ENCODE peak calls at places on chromosomes 1 and 21, in ten cellular contexts. H is vagina, L is choroid plexus epithelial cell, M is cardiac fibroblast, J is type B pancreatic cell, E is GM06990, S is endothelial cell, O is mesothelial cell of epicardium, G is heart right ventricle, I is left ventricle myocardium inferior. K is an unnamed sample.

GRCh38 chr1:51535006-51535592 is 16.0 kb upstream of the EPS15 start:
- DNase-seq in S (peak), G (peak), I (peak), M (peak), L (peak), H (no peak), J (no peak), E (no peak), O (no peak), K (no peak)

GRCh38 chr1:3036646-3037280 is 15.5 kb downstream of the ACTRT2 start:
- DNase-seq in G (no peak), J (no peak), H (no peak), M (no peak), S (no peak), O (no peak), E (no peak), L (no peak), I (no peak), K (no peak)

GRCh38 chr1:183081402-183082110 is 58.3 kb downstream of the LAMC1 start:
- DNase-seq in S (no peak), M (no peak), E (no peak), L (no peak), H (no peak), J (no peak), I (no peak), O (no peak), G (no peak), K (no peak)

GRCh38 chr1:4424766-4425165 is 229.6 kb upstream of the AJAP1 start:
- DNase-seq in J (no peak), S (no peak), E (no peak), M (no peak), L (no peak), O (no peak), G (no peak), I (no peak), H (no peak), K (no peak)

GRCh38 chr1:203649551-203650011 is 22.9 kb downstream of the ATP2B4 start:
- DNase-seq in L (no peak), J (no peak), I (no peak), G (no peak), H (no peak), M (no peak), E (peak), S (no peak), O (no peak), K (peak)

GRCh38 chr1:117237701-117238413 is 27.1 kb upstream of the VTCN1 start:
- DNase-seq in H (no peak), O (no peak), I (no peak), J (no peak), G (no peak), S (no peak), M (peak), E (no peak), L (peak), K (no peak)

GRCh38 chr1:1858382-1859086 is 32.4 kb downstream of the GNB1 start:
- DNase-seq in L (peak), G (peak), I (peak), E (no peak), S (peak), H (no peak), M (peak), O (no peak), J (no peak), K (no peak)

GRCh38 chr1:81144240-81144639 is 656.5 kb upstream of the ADGRL2 start:
- DNase-seq in G (no peak), M (no peak), I (no peak), O (no peak), H (no peak), S (no peak), J (no peak), L (peak), E (no peak), K (no peak)

GRCh38 chr1:25615563-25616079 is 970 bp upstream of the MAN1C1 start:
- DNase-seq in M (no peak), J (no peak), L (no peak), G (no peak), O (no peak), I (no peak), E (no peak), S (no peak), H (no peak), K (no peak)

GRCh38 chr1:225767591-225768540 is 9.8 kb upstream of the SRP9 start:
- DNase-seq in H (no peak), O (no peak), M (peak), S (no peak), L (peak), I (peak), J (peak), G (peak), E (no peak), K (no peak)

GRCh38 chr1:194755241-194755953 is 1569.0 kb upstream of the B3GALT2 start:
- DNase-seq in O (no peak), I (no peak), M (no peak), H (no peak), G (no peak), L (no peak), S (no peak), E (no peak), J (no peak), K (no peak)

GRCh38 chr21:33434770-33435360 is 31.7 kb downstream of the IFNGR2 start:
- DNase-seq in J (no peak), O (no peak), M (peak), L (peak), G (peak), I (no peak), S (no peak), H (no peak), E (peak), K (no peak)

GRCh38 chr1:228372183-228373003 is 34.2 kb downstream of the TRIM11 start:
- DNase-seq in O (peak), I (peak), G (no peak), E (no peak), H (no peak), M (no peak), S (no peak), L (no peak), J (no peak), K (no peak)

GRCh38 chr1:21511579-21512522 is 2.6 kb downstream of the ALPL start:
- DNase-seq in S (no peak), G (peak), H (no peak), M (peak), O (no peak), I (peak), J (no peak), E (no peak), L (peak), K (no peak)

GRCh38 chr21:26115346-26115745 is 55.2 kb downstream of the APP start:
- DNase-seq in M (peak), J (no peak), O (no peak), S (no peak), H (no peak), E (no peak), I (no peak), L (no peak), G (no peak), K (no peak)

GRCh38 chr1:241423541-241424479 is 66.8 kb upstream of the RGS7 start:
- DNase-seq in I (no peak), J (no peak), S (peak), M (peak), H (no peak), G (no peak), E (peak), O (peak), L (peak), K (no peak)

GRCh38 chr1:153659175-153659534 is 652 bp downstream of the SNAPIN start:
- DNase-seq in M (no peak), L (no peak), E (no peak), G (no peak), O (no peak), J (no peak), I (no peak), S (no peak), H (no peak), K (no peak)

GRCh38 chr1:153655333-153655732 is 3.2 kb upstream of the SNAPIN start:
- DNase-seq in I (no peak), G (no peak), M (no peak), O (no peak), E (no peak), J (no peak), S (no peak), H (no peak), L (no peak), K (no peak)

GRCh38 chr1:153661111-153661708 is 2.7 kb downstream of the SNAPIN start:
- DNase-seq in H (no peak), J (no peak), S (no peak), E (no peak), G (no peak), M (no peak), O (no peak), I (no peak), L (peak), K (no peak)

GRCh38 chr1:153659656-153660055 is 1.2 kb downstream of the SNAPIN start:
- DNase-seq in L (no peak), J (no peak), E (no peak), I (no peak), M (no peak), H (no peak), G (no peak), S (no peak), O (no peak), K (no peak)

DNA sequence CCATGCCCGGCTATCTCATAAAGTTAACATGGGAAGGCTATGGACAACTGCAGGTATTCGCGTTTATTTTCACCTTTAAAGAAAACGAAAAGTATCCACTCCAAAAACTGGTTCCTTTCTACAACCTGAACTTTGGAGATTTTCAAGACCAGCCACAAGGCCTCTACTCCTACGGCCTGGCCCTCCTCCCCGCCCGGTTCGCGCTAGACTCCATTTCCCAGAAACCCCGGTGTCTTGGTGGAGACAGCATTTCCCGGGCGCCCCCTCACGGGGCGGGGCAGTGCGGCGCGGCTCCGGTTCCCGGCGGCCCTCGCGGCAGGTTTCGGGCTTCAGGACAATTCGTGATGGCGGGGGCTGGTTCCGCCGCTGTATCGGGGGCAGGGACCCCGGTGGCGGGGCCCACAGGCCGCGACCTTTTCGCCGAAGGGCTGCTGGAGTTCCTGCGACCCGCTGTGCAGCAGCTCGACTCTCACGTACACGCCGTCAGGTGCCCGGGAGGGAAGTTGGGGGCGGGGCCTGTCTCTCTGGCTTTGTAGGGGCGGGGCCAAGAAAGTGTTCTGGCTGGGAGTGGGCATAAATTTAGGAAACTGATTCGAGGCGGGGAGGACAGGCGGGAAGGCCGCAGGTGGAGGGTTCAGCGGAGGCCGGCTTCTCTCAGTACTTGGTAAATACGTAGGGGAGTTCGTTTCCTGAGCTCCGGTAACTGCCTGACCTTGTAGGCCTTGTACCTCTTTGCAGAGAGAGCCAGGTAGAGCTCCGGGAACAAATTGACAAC is at the start of gene SNAPIN:
- DNase-seq in M (peak), H (no peak), I (peak), L (peak), J (peak), S (peak), O (peak), G (peak), E (peak), K (peak)
- TF ChIP-seq CTCF in M (no peak), H (no peak), I (peak), L (peak), J (peak), S (no peak), O (no peak), G (peak), E (no peak), K (no peak)

GRCh38 chr1:65458730-65459396 is 38.4 kb downstream of the LEPR start:
- DNase-seq in G (no peak), J (no peak), I (no peak), H (no peak), E (no peak), O (no peak), M (peak), L (no peak), S (no peak), K (no peak)

GRCh38 chr1:65457868-65458267 is 37.4 kb downstream of the LEPR start:
- DNase-seq in L (no peak), H (no peak), M (no peak), J (no peak), S (no peak), E (no peak), G (no peak), I (no peak), O (no peak), K (no peak)

GRCh38 chr1:65456481-65456880 is 36.0 kb downstream of the LEPR start:
- DNase-seq in E (no peak), G (no peak), J (no peak), I (no peak), M (no peak), H (no peak), O (no peak), S (no peak), L (no peak), K (no peak)

DNA sequence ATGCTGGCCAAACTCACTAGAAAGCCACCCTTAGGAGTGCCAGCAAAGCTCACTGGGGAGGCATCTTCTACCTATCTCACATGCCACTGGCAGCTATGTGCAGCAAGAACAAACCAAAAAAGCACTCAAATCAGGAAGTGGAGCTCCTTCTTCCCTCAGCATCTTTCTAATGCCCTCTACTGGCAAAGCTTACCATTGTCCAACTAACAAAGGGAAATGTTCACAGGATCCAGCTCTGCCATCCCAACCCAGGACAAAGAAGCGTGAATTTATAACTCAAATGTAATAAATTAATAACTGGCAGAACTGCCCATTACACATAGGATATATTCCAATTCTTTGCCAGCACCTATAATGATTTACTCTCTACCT is 38.9 kb downstream of the LEPR start:
- DNase-seq in M (peak), L (peak), G (no peak), I (no peak), H (no peak), J (no peak), S (no peak), E (no peak), O (no peak), K (no peak)
- TF ChIP-seq CTCF in M (peak), L (peak), G (no peak), I (peak), H (no peak), J (peak), S (no peak), E (peak), O (no peak), K (no peak)

DNA sequence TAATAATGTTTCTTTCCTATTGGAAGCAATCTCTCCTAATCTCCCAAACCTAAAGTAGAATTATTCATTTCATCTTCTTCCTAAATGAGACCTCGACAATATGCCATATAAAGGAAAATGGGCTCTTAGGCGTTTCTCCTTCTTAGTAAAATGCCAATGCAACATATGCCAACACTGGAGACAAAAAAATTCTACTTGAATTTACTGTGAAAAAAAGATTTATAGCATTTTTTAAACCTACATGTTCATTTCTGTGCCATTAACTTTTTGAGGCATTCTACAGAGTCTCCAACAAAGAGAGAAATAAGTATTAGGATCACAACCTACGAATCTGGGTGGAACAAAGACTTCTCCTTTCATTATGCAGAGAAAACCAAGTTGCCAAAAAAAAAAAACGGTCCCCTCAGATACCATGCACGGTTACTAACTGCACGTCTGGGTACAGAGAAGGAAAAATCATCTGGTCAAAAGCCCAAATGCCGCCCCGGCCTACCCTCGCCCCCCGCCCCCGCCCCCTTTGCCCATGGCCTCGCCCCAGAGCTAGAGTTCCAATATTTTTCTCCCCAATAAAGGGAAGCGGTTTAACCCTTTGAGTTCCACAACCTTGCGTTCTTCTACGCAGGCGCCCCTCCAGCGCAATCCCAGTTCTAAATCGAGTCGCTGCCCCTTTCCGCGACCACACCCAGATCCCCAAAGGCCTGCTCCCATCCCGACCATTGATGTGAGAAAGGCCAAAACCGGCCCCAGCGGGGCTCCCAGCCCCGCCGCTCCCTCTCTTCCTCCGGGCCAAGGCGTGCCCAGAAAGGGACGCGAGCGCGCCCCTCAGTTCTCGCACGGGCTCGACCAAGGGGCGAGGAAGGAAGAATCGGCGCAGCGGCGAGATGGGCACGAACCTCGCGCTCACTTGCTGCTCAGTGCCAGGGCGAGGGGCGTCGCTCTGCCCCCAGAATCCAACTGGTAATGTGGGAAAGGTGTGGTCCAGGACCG is 982 bp downstream of the WDR47 start:
- DNase-seq in G (peak), S (peak), J (no peak), M (peak), E (peak), H (no peak), O (peak), I (peak), L (peak), K (no peak)
- TF ChIP-seq CTCF in G (no peak), S (no peak), J (no peak), M (no peak), E (no peak), H (no peak), O (no peak), I (no peak), L (no peak), K (no peak)

GRCh38 chr1:37763791-37764741 is 854 bp downstream of the EPHA10 start:
- DNase-seq in E (no peak), O (peak), S (peak), H (no peak), G (peak), I (no peak), J (peak), L (peak), M (peak), K (no peak)

GRCh38 chr1:37762516-37762915 is 2.4 kb downstream of the EPHA10 start:
- DNase-seq in O (no peak), J (no peak), M (no peak), E (no peak), L (no peak), H (no peak), G (no peak), I (no peak), S (no peak), K (no peak)

GRCh38 chr1:37764888-37765441 is at the start of gene EPHA10:
- DNase-seq in E (no peak), M (no peak), I (no peak), S (peak), G (no peak), H (no peak), J (no peak), L (no peak), O (no peak), K (no peak)

GRCh38 chr1:37767488-37767887 is 2.6 kb upstream of the EPHA10 start:
- DNase-seq in H (no peak), O (no peak), S (no peak), M (no peak), E (no peak), I (no peak), J (no peak), L (no peak), G (no peak), K (no peak)

DNA sequence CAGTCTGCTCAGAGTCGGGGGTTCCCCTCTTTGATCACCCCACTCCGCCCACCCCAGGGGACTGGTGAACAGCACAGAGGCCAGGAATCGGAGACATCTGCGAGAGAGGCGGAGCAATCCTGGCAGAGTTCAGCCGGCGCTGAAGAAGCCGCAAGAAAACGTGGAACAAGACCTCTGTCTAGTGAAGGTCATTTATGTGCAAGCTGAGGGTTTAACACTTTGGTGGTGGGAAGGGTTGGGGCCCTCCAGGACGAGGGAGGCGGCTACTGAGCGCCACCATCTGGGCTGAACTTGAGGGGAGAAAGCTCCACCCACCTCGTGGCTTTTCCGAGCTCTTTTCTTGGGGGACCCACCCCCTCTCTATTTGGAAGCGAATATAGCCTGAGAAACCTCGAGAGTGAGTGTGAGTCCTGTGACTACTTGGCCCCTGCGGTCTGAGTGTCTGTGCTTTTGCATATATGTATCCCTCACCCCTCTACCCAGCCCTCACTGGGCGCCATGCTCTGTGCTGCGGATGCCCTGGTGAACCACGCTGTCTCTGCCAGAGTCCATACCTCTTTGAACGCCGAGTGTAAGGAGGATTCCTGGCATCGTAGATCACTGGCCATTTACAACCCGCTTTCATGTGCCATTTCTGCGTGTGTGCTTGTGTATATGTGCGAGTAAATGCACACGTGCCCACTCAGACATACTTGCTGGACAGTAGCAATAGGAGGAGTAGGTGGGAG is 1.2 kb upstream of the EPHA10 start:
- DNase-seq in G (no peak), J (no peak), I (no peak), M (no peak), S (no peak), H (no peak), E (no peak), O (no peak), L (peak), K (no peak)
- TF ChIP-seq CTCF in G (no peak), J (no peak), I (no peak), M (no peak), S (no peak), H (no peak), E (peak), O (no peak), L (peak), K (no peak)

GRCh38 chr1:99685516-99686180 is 39.7 kb downstream of the PALMD start:
- DNase-seq in G (peak), E (peak), J (no peak), O (no peak), I (peak), H (no peak), S (peak), M (peak), L (peak), K (no peak)
- TF ChIP-seq CTCF in G (peak), E (peak), J (peak), O (peak), I (peak), H (peak), S (peak), M (peak), L (peak), K (peak)